ENCODE peak calls at places on chromosomes 7 and 10, in ten cellular contexts. Y is kidney epithelial cell, M is upper lobe of right lung, H is suprapubic skin, B is fibroblast of lung, I is RWPE1, A is AG10803, D is nephron progenitor cell, N is Panc1, T is Calu3. G is an unnamed sample.

GRCh38 chr10:61903991-61904350 is 2.5 kb downstream of the ARID5B start:
- DNase-seq in M (no peak), N (no peak), Y (no peak), T (no peak), B (peak; percentile 45), A (peak; percentile 26), H (no peak), I (no peak), D (no peak), G (no peak)

GRCh38 chr10:49272251-49273081 is 26.5 kb upstream of the C10orf71 start:
- DNase-seq in A (peak; percentile 70), T (no peak), M (no peak), H (no peak), Y (no peak), D (peak; percentile 35), I (no peak), N (no peak), B (no peak), G (no peak)

GRCh38 chr7:27910341-27910740 is 170.4 kb downstream of the TAX1BP1 start:
- DNase-seq in I (no peak), M (no peak), A (peak; percentile 64), H (no peak), T (no peak), N (no peak), D (no peak), B (no peak), Y (no peak), G (no peak)

GRCh38 chr7:156764016-156764669 is 123.6 kb downstream of the RNF32 start:
- DNase-seq in M (peak; percentile 79), Y (peak; percentile 5), T (peak; percentile 48), I (peak; percentile 46), B (peak; percentile 86), H (no peak), A (peak; percentile 74), N (no peak), D (peak; percentile 50), G (no peak)

GRCh38 chr7:36348256-36348655 is 41.4 kb upstream of the ANLN start:
- DNase-seq in A (peak; percentile 74), D (no peak), M (no peak), Y (no peak), B (peak; percentile 72), T (no peak), I (no peak), H (no peak), N (no peak), G (no peak)

GRCh38 chr7:101990811-101991418 is 173.5 kb downstream of the CUX1 start:
- DNase-seq in B (no peak), A (no peak), H (no peak), I (no peak), D (no peak), M (no peak), Y (no peak), T (no peak), N (no peak), G (no peak)

GRCh38 chr7:56091591-56091990 is 1.2 kb downstream of the PHKG1 start:
- DNase-seq in A (peak; percentile 63), Y (no peak), H (no peak), T (no peak), D (no peak), N (no peak), M (no peak), I (no peak), B (no peak), G (no peak)

GRCh38 chr10:28661035-28661434 is 16.3 kb upstream of the BAMBI start:
- DNase-seq in H (no peak), N (no peak), A (peak; percentile 88), B (peak; percentile 86), I (peak; percentile 57), D (no peak), T (peak; percentile 41), Y (peak; percentile 63), M (no peak), G (no peak)

GRCh38 chr10:46307281-46308112 is 20.7 kb downstream of the ANTXRL start:
- DNase-seq in B (no peak), A (no peak), N (no peak), T (no peak), Y (no peak), I (no peak), D (no peak), H (no peak), M (peak; percentile 45), G (no peak)

GRCh38 chr10:46306550-46307184 is 19.9 kb downstream of the ANTXRL start:
- DNase-seq in M (peak; percentile 53), Y (no peak), T (no peak), B (no peak), N (no peak), H (no peak), I (no peak), D (no peak), A (no peak), G (no peak)

GRCh38 chr10:46305430-46305808 is 18.6 kb downstream of the ANTXRL start:
- DNase-seq in B (no peak), A (no peak), Y (no peak), N (no peak), I (no peak), M (no peak), H (no peak), T (no peak), D (no peak), G (no peak)

GRCh38 chr10:46305986-46306385 is 19.2 kb downstream of the ANTXRL start:
- DNase-seq in I (no peak), T (no peak), B (no peak), N (no peak), D (no peak), M (peak; percentile 30), H (no peak), A (no peak), Y (no peak), G (no peak)

DNA sequence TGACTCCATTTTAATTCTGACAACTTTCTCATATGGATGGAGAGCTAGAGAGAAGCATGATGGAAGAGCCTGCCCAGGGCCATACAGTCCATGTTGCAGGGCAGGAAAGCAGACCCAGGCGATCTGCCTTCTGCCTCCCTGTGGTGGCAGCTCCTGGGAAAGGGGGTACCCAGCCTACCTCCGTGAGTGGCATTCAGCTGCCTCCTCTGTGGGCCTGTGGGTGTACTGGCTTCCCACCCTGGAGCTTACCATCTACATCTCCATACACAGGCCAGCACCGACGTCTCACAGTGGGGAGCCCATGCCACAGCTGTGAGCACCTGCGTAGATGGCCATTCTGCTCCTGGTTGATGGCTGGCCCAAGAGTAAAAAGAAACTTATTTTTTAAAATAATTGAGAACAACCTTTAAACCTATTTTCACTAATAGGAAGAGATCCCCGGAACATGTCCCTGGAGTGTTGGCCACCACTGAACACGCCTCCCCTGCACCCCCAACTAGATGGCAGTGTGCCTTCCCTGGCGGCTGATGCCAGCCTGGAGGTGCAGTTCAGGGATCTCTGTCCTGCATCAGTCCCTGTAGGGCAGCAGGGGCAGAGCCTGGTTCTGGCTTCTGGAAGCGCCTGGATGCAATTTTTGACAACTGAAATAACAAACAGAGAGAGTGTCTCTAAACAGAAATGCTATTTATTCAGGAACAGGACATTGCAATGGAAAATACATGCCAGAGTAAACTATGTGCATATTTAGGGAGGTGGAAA is 18.1 kb downstream of the ANTXRL start:
- DNase-seq in B (no peak), Y (no peak), M (no peak), N (no peak), T (no peak), A (no peak), D (no peak), I (no peak), H (peak; percentile 56), G (no peak)
- TF ChIP-seq CTCF in B (no peak), Y (no peak), M (no peak), N (no peak), T (no peak), A (no peak), D (no peak), I (no peak), H (no peak), G (no peak)

GRCh38 chr7:519974-520458 is 370 bp upstream of the PDGFA start:
- DNase-seq in I (peak; percentile 55), B (peak; percentile 45), T (peak; percentile 80), D (peak; percentile 68), N (no peak), Y (no peak), M (peak; percentile 84), H (no peak), A (peak; percentile 66), G (no peak)
- TF ChIP-seq CTCF in I (no peak), B (no peak), T (no peak), D (peak; percentile 5), N (no peak), Y (no peak), M (peak; percentile 30), H (no peak), A (no peak), G (no peak)

GRCh38 chr10:35390843-35391152 is 54.5 kb downstream of the CCNY start:
- DNase-seq in A (no peak), M (no peak), N (no peak), Y (no peak), B (no peak), I (no peak), D (no peak), T (no peak), H (no peak), G (no peak)

GRCh38 chr10:35394411-35394851 is 58.1 kb downstream of the CCNY start:
- DNase-seq in A (no peak), Y (no peak), N (no peak), D (no peak), T (no peak), I (no peak), M (peak; percentile 73), B (no peak), H (no peak), G (no peak)

GRCh38 chr10:35391954-35392262 is 55.6 kb downstream of the CCNY start:
- DNase-seq in D (no peak), N (no peak), Y (no peak), B (no peak), I (no peak), A (no peak), T (no peak), H (no peak), M (no peak), G (no peak)

GRCh38 chr10:35391153-35391953 is 55.0 kb downstream of the CCNY start:
- DNase-seq in I (no peak), D (no peak), H (no peak), B (no peak), A (no peak), Y (no peak), M (no peak), T (no peak), N (no peak), G (no peak)

DNA sequence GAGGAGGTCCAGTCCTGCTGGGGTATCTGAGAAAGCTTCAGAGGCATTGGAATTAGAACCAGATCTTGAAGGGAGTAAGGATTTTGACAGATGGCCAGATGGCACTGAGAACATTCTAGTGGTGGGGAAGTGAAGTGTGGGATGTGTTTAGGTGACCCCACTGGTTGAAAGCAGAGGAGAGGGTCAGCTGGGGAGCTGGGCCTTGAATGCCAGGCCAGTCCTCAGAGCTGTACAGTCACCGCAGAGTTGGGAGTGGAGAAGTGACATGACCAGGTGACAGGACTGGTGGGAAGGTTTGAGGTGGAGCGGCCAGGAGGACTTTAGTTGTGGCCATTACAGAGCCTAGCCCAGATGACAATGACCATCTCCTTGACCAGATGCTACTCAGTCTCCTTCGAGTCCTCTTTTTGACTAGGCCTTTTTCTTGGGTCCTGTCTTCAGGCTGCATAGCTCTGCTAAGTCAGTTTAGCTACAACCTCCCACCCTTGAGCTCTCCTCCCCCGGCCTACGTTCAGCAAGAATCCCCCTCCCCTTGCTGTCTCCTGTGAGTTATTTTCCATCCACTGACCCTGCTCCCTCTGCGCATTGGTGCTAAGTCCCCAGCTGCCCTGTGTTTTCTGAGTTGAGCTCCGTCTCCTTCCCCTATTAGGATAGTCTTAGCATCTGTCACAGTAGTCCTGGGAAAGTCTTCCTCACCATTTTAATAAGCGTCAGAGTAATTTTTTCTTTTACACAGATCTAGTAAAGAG is 56.3 kb downstream of the CCNY start:
- DNase-seq in I (no peak), Y (no peak), B (no peak), T (no peak), N (no peak), M (no peak), D (peak; percentile 36), H (no peak), A (no peak), G (no peak)
- TF ChIP-seq CTCF in I (no peak), Y (no peak), B (no peak), T (no peak), N (no peak), M (no peak), D (no peak), H (no peak), A (no peak), G (no peak)

DNA sequence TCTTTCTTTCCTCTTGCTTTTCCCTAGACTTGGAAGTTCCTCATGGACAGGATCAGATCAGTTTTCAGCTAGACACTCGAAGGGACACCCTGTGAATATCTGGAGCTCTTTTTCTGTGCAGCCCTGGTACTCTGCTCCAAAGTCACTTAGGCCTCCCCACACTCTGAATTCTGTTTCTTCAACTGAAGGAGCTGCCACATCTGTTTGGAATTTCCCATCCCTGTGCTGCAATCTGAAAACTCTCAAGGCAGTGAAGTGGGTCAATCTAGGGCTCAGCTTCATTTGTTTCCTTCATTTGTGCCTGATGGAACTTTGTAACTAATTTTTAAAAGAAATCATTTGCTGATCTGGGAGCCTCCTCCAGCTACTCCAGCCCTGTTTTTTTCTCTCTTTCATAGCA is 9.6 kb downstream of the EPC1 start:
- DNase-seq in M (no peak), I (no peak), Y (no peak), B (no peak), H (no peak), A (no peak), D (no peak), T (no peak), N (no peak), G (no peak)
- TF ChIP-seq CTCF in M (no peak), I (no peak), Y (no peak), B (no peak), H (no peak), A (no peak), D (no peak), T (no peak), N (no peak), G (no peak)

G was measured in chondrocyte.